ENCODE peak calls at places on chromosomes 12 and 14, in four cellular contexts. I is K562, R is GM12878, D is HepG2. F is an unnamed sample.

GRCh38 chr12:104456950-104457745 is 400 bp downstream of the CHST11 start:
- DNase-seq in I (peak; percentile 88), R (no peak), D (no peak), F (peak; percentile 55)

GRCh38 chr12:115762934-115763333 is 514.6 kb downstream of the MED13L start:
- DNase-seq in I (no peak), R (no peak), D (no peak), F (no peak)

GRCh38 chr12:57149309-57149900 is 2.0 kb upstream of the LRP1-AS start:
- DNase-seq in I (no peak), R (no peak), D (peak; percentile 27), F (no peak)

GRCh38 chr12:12461281-12461922 is 101.3 kb downstream of the DUSP16 start:
- DNase-seq in I (no peak), R (no peak), D (no peak), F (no peak)

GRCh38 chr12:93254911-93255310 is 122.8 kb upstream of the NUDT4 start:
- DNase-seq in I (no peak), R (no peak), D (no peak), F (no peak)

GRCh38 chr12:517538-517937 is 57.8 kb downstream of the B4GALNT3 start:
- DNase-seq in I (no peak), R (no peak), D (no peak), F (no peak)

GRCh38 chr14:23569443-23570151 is 2.0 kb upstream of the AP1G2 start:
- DNase-seq in I (no peak), R (no peak), D (peak; percentile 84), F (peak; percentile 45)

GRCh38 chr12:50201987-50202521 is 34.9 kb upstream of the CERS5 start:
- DNase-seq in I (no peak), R (no peak), D (no peak), F (no peak)

GRCh38 chr14:21268612-21269251 is 510 bp downstream of the HNRNPC start:
- DNase-seq in I (peak; percentile 70), R (no peak), D (peak; percentile 77), F (no peak)

GRCh38 chr12:129052373-129052772 is 199.1 kb downstream of the GLT1D1 start:
- DNase-seq in I (no peak), R (no peak), D (no peak), F (no peak)

GRCh38 chr14:28666961-28667360 is 99.6 kb upstream of the FOXG1 start:
- DNase-seq in I (no peak), R (no peak), D (no peak), F (no peak)

GRCh38 chr14:99522457-99522891 is 41.3 kb downstream of the CCNK start:
- DNase-seq in I (peak; percentile 38), R (no peak), D (no peak), F (no peak)

GRCh38 chr14:99955826-99956455 is 109.3 kb upstream of the EVL start:
- DNase-seq in I (no peak), R (no peak), D (no peak), F (no peak)

GRCh38 chr12:48966177-48966890 is 5.2 kb downstream of the WNT10B start:
- DNase-seq in I (no peak), R (no peak), D (no peak), F (peak; percentile 33)

GRCh38 chr12:46153267-46153872 is 115.5 kb downstream of the SLC38A1 start:
- DNase-seq in I (peak; percentile 16), R (no peak), D (peak; percentile 7), F (no peak)

GRCh38 chr12:53453953-53454640 is 2.2 kb downstream of the PCBP2 start:
- DNase-seq in I (no peak), R (no peak), D (no peak), F (no peak)

GRCh38 chr12:125861299-125862281 is 796.4 kb downstream of the AACS start:
- DNase-seq in I (peak; percentile 29), R (no peak), D (no peak), F (no peak)

GRCh38 chr12:89863332-89863938 is 154.8 kb upstream of the ATP2B1 start:
- DNase-seq in I (no peak), R (peak; percentile 72), D (no peak), F (no peak)

GRCh38 chr12:67276469-67276868 is 7.3 kb downstream of the CAND1 start:
- DNase-seq in I (no peak), R (no peak), D (no peak), F (no peak)

GRCh38 chr12:90816353-90817089 is 138.5 kb downstream of the CCER1 start:
- DNase-seq in I (no peak), R (no peak), D (no peak), F (no peak)

GRCh38 chr12:93287152-93287551 is 90.6 kb upstream of the NUDT4 start:
- DNase-seq in I (no peak), R (no peak), D (no peak), F (no peak)

GRCh38 chr14:102924632-102925588 is 2.4 kb downstream of the AMN start:
- DNase-seq in I (peak; percentile 16), R (no peak), D (no peak), F (no peak)

GRCh38 chr14:49550284-49551184 is 35.6 kb downstream of the RPS29 start:
- DNase-seq in I (no peak), R (no peak), D (peak; percentile 12), F (no peak)

GRCh38 chr12:56629459-56630179 is 507 bp downstream of the BAZ2A start:
- DNase-seq in I (peak; percentile 45), R (no peak), D (no peak), F (no peak)

GRCh38 chr12:20030847-20031246 is 337.5 kb upstream of the PDE3A start:
- DNase-seq in I (no peak), R (no peak), D (no peak), F (no peak)

GRCh38 chr12:56900583-56900982 is 33.6 kb downstream of the SDR9C7 start:
- DNase-seq in I (peak; percentile 78), R (no peak), D (no peak), F (no peak)

GRCh38 chr12:100360450-100360849 is 3.6 kb downstream of the SLC17A8 start:
- DNase-seq in I (no peak), R (no peak), D (no peak), F (no peak)

GRCh38 chr14:61642246-61642982 is 52.9 kb upstream of the HIF1A start:
- DNase-seq in I (no peak), R (no peak), D (no peak), F (no peak)

GRCh38 chr12:59383426-59383822 is 212.4 kb upstream of the SLC16A7 start:
- DNase-seq in I (no peak), R (no peak), D (no peak), F (no peak)

GRCh38 chr14:66508846-66509621 is 1.1 kb downstream of the GPHN start:
- DNase-seq in I (peak; percentile 43), R (peak; percentile 55), D (no peak), F (peak; percentile 44)

GRCh38 chr12:121294151-121294889 is 2.2 kb downstream of the CAMKK2 start:
- DNase-seq in I (no peak), R (no peak), D (no peak), F (no peak)

GRCh38 chr12:92561543-92561899 is 141.3 kb upstream of the PLEKHG7 start:
- DNase-seq in I (peak; percentile 30), R (no peak), D (no peak), F (no peak)

GRCh38 chr12:110531741-110532333 is 29.7 kb downstream of the RAD9B start:
- DNase-seq in I (no peak), R (peak; percentile 96), D (no peak), F (no peak)

GRCh38 chr12:118581396-118581795 is 205.0 kb downstream of the SUDS3 start:
- DNase-seq in I (no peak), R (no peak), D (no peak), F (no peak)
- TF ChIP-seq ESRRA in I (no peak), R (no peak), D (no peak), F (no peak)

GRCh38 chr12:23854598-23854997 is 94.9 kb downstream of the SOX5 start:
- DNase-seq in I (no peak), R (no peak), D (no peak), F (no peak)

GRCh38 chr12:23862746-23863145 is 86.7 kb downstream of the SOX5 start:
- DNase-seq in I (no peak), R (no peak), D (no peak), F (no peak)

GRCh38 chr12:23857201-23857600 is 92.3 kb downstream of the SOX5 start:
- DNase-seq in I (no peak), R (no peak), D (no peak), F (no peak)

GRCh38 chr12:23855813-23856212 is 93.7 kb downstream of the SOX5 start:
- DNase-seq in I (no peak), R (peak; percentile 13), D (no peak), F (no peak)

DNA sequence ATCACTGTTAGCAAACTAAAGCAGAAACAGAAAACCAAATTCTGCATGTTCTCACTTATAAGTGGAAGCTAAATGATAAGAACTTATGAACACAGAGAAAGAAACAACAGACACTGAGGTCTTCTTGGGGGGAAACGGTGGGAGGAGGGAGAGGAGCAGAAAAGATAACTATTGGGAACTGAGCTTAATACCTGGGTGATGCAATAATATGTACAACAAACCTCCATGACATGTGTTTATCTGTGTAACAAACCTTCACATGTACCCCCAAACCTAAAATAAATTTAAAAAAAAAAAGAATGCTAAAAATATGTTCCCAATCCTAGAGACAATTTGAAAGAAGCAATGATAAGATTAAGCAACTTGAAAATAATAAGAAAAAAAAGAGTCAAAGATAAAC is 89.5 kb downstream of the SOX5 start:
- DNase-seq in I (no peak), R (no peak), D (no peak), F (no peak)
- TF ChIP-seq ATF3 in I (peak; percentile 60), R (no peak), D (no peak), F (no peak)

GRCh38 chr12:96143827-96144226 is 50.3 kb upstream of the ELK3 start:
- DNase-seq in I (no peak), R (no peak), D (no peak), F (no peak)

GRCh38 chr12:96143392-96143791 is 50.8 kb upstream of the ELK3 start:
- DNase-seq in I (no peak), R (no peak), D (no peak), F (no peak)

GRCh38 chr12:96141216-96141944 is 52.8 kb upstream of the ELK3 start:
- DNase-seq in I (peak; percentile 43), R (no peak), D (peak; percentile 13), F (no peak)

GRCh38 chr12:96136720-96137378 is 57.3 kb upstream of the ELK3 start:
- DNase-seq in I (no peak), R (no peak), D (no peak), F (no peak)

DNA sequence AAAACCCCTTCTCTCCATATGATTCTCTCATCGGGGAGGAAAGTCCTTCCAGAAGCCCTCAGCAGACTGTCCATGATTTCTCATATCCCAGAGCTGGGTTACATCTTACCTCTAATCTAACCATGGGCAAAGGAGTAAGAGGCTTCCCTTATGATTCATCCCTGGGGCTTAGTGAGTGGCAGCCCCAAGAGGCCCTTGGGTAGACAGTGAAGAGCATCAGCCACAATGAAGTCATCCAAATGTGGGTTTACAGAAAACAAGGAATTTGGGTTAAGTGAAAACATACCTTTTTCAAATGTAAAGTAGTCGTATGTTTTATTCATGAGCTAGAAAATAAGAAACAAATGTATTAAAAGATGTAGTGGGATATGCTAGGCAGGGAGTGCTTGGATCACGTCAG is 54.1 kb upstream of the ELK3 start:
- DNase-seq in I (no peak), R (no peak), D (no peak), F (no peak)
- TF ChIP-seq ESRRA in I (no peak), R (no peak), D (no peak), F (no peak)

GRCh38 chr14:77603031-77603430 is 13.4 kb downstream of the SPTLC2 start:
- DNase-seq in I (no peak), R (no peak), D (no peak), F (no peak)

GRCh38 chr14:77605392-77605978 is 11.0 kb downstream of the SPTLC2 start:
- DNase-seq in I (peak; percentile 59), R (no peak), D (no peak), F (no peak)

GRCh38 chr14:77599894-77600293 is 16.5 kb downstream of the SPTLC2 start:
- DNase-seq in I (peak; percentile 17), R (no peak), D (no peak), F (no peak)

GRCh38 chr14:77601846-77602609 is 14.4 kb downstream of the SPTLC2 start:
- DNase-seq in I (no peak), R (no peak), D (no peak), F (no peak)

GRCh38 chr14:77603654-77604270 is 12.7 kb downstream of the SPTLC2 start:
- DNase-seq in I (peak; percentile 58), R (no peak), D (peak; percentile 24), F (no peak)
- TF ChIP-seq ATF3 in I (no peak), R (no peak), D (no peak), F (no peak)